ENCODE peak calls at places on chromosomes 6 and 20, in seven cellular contexts. R is fibroblast of mammary gland; W is stimulated activated CD4-positive, alpha-beta T cell treated with anti-CD3 and anti-CD28 coated beads, Interleukin-12 subunit alpha, Interleukin-12 subunit beta, amount 100 ng/mL, for 48 hours; H is tibial artery; D is psoas muscle; A is fibroblast of the conjunctiva; K is ELR. X is an unnamed sample.

GRCh38 chr6:83613378-83613777 is 95.5 kb downstream of the SNAP91 start:
- DNase-seq in R (no peak), A (no peak), H (no peak), K (no peak), D (no peak), W (no peak), X (no peak)

GRCh38 chr6:144809969-144810368 is 524.8 kb downstream of the UTRN start:
- DNase-seq in H (no peak), K (no peak), W (no peak), A (no peak), R (no peak), D (no peak), X (no peak)

GRCh38 chr6:117829594-117830319 is 77.3 kb upstream of the SLC35F1 start:
- DNase-seq in H (no peak), D (no peak), K (peak), W (no peak), A (no peak), R (peak), X (no peak)

GRCh38 chr6:62367601-62368000 is 81.6 kb upstream of the KHDRBS2 start:
- DNase-seq in A (no peak), K (no peak), H (no peak), D (no peak), R (no peak), W (no peak), X (no peak)

GRCh38 chr6:63452117-63452516 is 120.2 kb upstream of the LOC128125822 start:
- DNase-seq in A (no peak), W (no peak), D (no peak), H (no peak), K (no peak), R (peak), X (no peak)

GRCh38 chr6:11282245-11282644 is 49.8 kb upstream of the NEDD9 start:
- DNase-seq in A (no peak), W (no peak), H (no peak), R (no peak), D (no peak), K (no peak), X (no peak)

GRCh38 chr6:28710466-28711191 is 184.9 kb downstream of the GPX5 start:
- DNase-seq in W (peak), H (no peak), D (no peak), K (peak), R (peak), A (peak), X (no peak)

GRCh38 chr6:31887608-31888007 is 8.8 kb upstream of the SLC44A4 start:
- DNase-seq in D (no peak), R (no peak), H (no peak), A (no peak), W (no peak), K (no peak), X (no peak)

GRCh38 chr20:2696646-2697045 is 4.1 kb downstream of the EBF4 start:
- DNase-seq in H (peak), D (no peak), K (no peak), A (no peak), W (no peak), R (no peak), X (no peak)

GRCh38 chr20:35821807-35822242 is 50.0 kb downstream of the PHF20 start:
- DNase-seq in R (peak), W (no peak), D (no peak), H (no peak), A (no peak), K (peak), X (no peak)

GRCh38 chr6:21754891-21755290 is 161.3 kb downstream of the SOX4 start:
- DNase-seq in K (peak), W (no peak), A (no peak), R (peak), D (no peak), H (no peak), X (no peak)

GRCh38 chr6:71965404-71965803 is 79.1 kb downstream of the RIMS1 start:
- DNase-seq in K (no peak), H (no peak), D (no peak), A (no peak), W (no peak), R (no peak), X (no peak)

GRCh38 chr6:148203970-148204369 is 138.7 kb upstream of the SASH1 start:
- DNase-seq in A (no peak), W (peak), H (no peak), D (no peak), R (peak), K (peak), X (peak)

GRCh38 chr6:106159531-106159940 is 73.4 kb downstream of the PRDM1 start:
- DNase-seq in H (no peak), A (peak), K (peak), R (peak), W (no peak), D (no peak), X (no peak)

GRCh38 chr6:42224222-42225042 is 6.8 kb upstream of the MRPS10 start:
- DNase-seq in A (peak), H (no peak), D (no peak), R (peak), K (peak), W (no peak), X (no peak)

GRCh38 chr20:31605902-31606677 is 1.0 kb downstream of the ID1 start:
- DNase-seq in W (no peak), R (no peak), D (peak), A (no peak), K (peak), H (peak), X (no peak)

GRCh38 chr20:17287503-17287902 is 60.7 kb downstream of the PCSK2 start:
- DNase-seq in K (no peak), W (no peak), A (no peak), R (no peak), D (no peak), H (no peak), X (no peak)

GRCh38 chr6:68087399-68088133 is 547.5 kb upstream of the ADGRB3 start:
- DNase-seq in A (peak), K (peak), R (peak), D (no peak), H (no peak), W (no peak), X (peak)

GRCh38 chr20:49585585-49586245 is 17.8 kb upstream of the PTGIS start:
- DNase-seq in W (no peak), R (no peak), A (no peak), D (no peak), H (no peak), K (no peak), X (no peak)

GRCh38 chr6:147448212-147448611 is 60.3 kb upstream of the SAMD5 start:
- DNase-seq in K (no peak), R (no peak), H (no peak), W (no peak), A (no peak), D (no peak), X (no peak)

GRCh38 chr6:42029881-42030280 is 20.4 kb upstream of the TAF8 start:
- DNase-seq in W (no peak), A (no peak), R (no peak), H (peak), K (no peak), D (no peak), X (no peak)

GRCh38 chr6:42101186-42101657 is 41.2 kb downstream of the C6orf132 start:
- DNase-seq in H (no peak), K (no peak), W (no peak), A (no peak), R (peak), D (no peak), X (no peak)

GRCh38 chr6:85714893-85715530 is 72.3 kb upstream of the SYNCRIP start:
- DNase-seq in H (no peak), A (no peak), K (no peak), W (no peak), R (no peak), D (no peak), X (no peak)

GRCh38 chr6:25714765-25715164 is 39.8 kb upstream of the SLC17A4 start:
- DNase-seq in K (peak), D (no peak), H (no peak), W (no peak), R (no peak), A (no peak), X (no peak)

GRCh38 chr6:4588581-4588980 is 187.6 kb upstream of the CDYL start:
- DNase-seq in H (no peak), D (no peak), A (no peak), W (no peak), K (no peak), R (no peak), X (no peak)

GRCh38 chr6:7153807-7154206 is 46.0 kb downstream of the RREB1 start:
- DNase-seq in R (no peak), K (no peak), H (no peak), D (no peak), A (no peak), W (no peak), X (no peak)

GRCh38 chr6:165649701-165650137 is 13.3 kb downstream of the PDE10A start:
- DNase-seq in A (no peak), R (peak), D (no peak), H (no peak), W (no peak), K (no peak), X (no peak)

GRCh38 chr6:124765314-124765713 is 196.9 kb upstream of the RNF217 start:
- DNase-seq in H (no peak), D (no peak), K (no peak), A (no peak), R (no peak), W (no peak), X (no peak)

GRCh38 chr6:13272131-13273046 is 55.9 kb downstream of the TBC1D7 start:
- DNase-seq in K (no peak), R (no peak), W (no peak), D (peak), A (no peak), H (peak), X (no peak)

GRCh38 chr20:11686900-11687543 is 230.7 kb upstream of the BTBD3 start:
- DNase-seq in A (no peak), K (no peak), W (no peak), D (peak), R (no peak), H (no peak), X (no peak)

GRCh38 chr6:52360601-52361346 is 1.2 kb upstream of the PAQR8 start:
- DNase-seq in R (no peak), A (no peak), K (no peak), H (no peak), W (no peak), D (no peak), X (no peak)

GRCh38 chr20:19213946-19214490 is 1.6 kb downstream of the SLC24A3 start:
- DNase-seq in W (no peak), R (no peak), H (no peak), D (no peak), A (no peak), K (no peak), X (no peak)

GRCh38 chr6:85569323-85569722 is 24.3 kb downstream of the SNX14 start:
- DNase-seq in R (peak), K (peak), D (no peak), A (no peak), W (no peak), H (no peak), X (no peak)

GRCh38 chr6:100446115-100446921 is 18.4 kb downstream of the SIM1 start:
- DNase-seq in R (no peak), A (no peak), D (peak), K (peak), W (no peak), H (no peak), X (no peak)

X was measured in CD8-positive, alpha-beta memory T cell.